ENCODE peak calls at places on chromosomes 12 and 14, in four cellular contexts. W is stimulated activated CD4-positive, alpha-beta T cell treated with anti-CD3 and anti-CD28 coated beads, Interleukin-1b, Interleukin-23, amount 100 ng/mL, for 24 hours; Z is fibroblast of pulmonary artery; F is cardiac muscle cell. Q is an unnamed sample.

GRCh38 chr14:70685480-70686197 is 43.9 kb downstream of the TTC9 start:
- DNase-seq in W (no peak), Z (no peak), F (no peak), Q (no peak)

GRCh38 chr14:104142136-104143041 is 4.0 kb downstream of the KIF26A start:
- DNase-seq in W (no peak), Z (no peak), F (no peak), Q (no peak)

GRCh38 chr12:122646568-122647220 is 56.5 kb downstream of the HCAR2 start:
- DNase-seq in W (no peak), F (peak), Z (peak), Q (no peak)

GRCh38 chr12:131454418-131455217 is 256.3 kb upstream of the SFSWAP start:
- DNase-seq in W (peak), Z (peak), F (peak), Q (peak)

GRCh38 chr12:51253276-51253675 is 14.7 kb downstream of the DAZAP2 start:
- DNase-seq in W (no peak), F (no peak), Z (no peak), Q (no peak)

GRCh38 chr14:32300146-32300545 is 29.0 kb upstream of the AKAP6 start:
- DNase-seq in W (no peak), F (no peak), Z (no peak), Q (no peak)

GRCh38 chr12:57242329-57242690 is 8.7 kb downstream of the STAC3 start:
- DNase-seq in Z (no peak), W (no peak), F (no peak), Q (no peak)

GRCh38 chr12:31369712-31370521 is 44.0 kb upstream of the SINHCAF start:
- DNase-seq in W (no peak), F (peak), Z (peak), Q (peak)

GRCh38 chr14:68937790-68938514 is 41.1 kb downstream of the ACTN1 start:
- DNase-seq in Z (no peak), W (no peak), F (no peak), Q (peak)

GRCh38 chr14:97713023-97713422 is 915.8 kb downstream of the VRK1 start:
- DNase-seq in F (no peak), Z (peak), W (no peak), Q (no peak)

GRCh38 chr14:92692822-92693226 is 55.6 kb downstream of the LGMN start:
- DNase-seq in Z (peak), W (no peak), F (peak), Q (peak)

GRCh38 chr12:25495336-25496097 is 57.6 kb downstream of the LMNTD1 start:
- DNase-seq in Z (peak), W (no peak), F (peak), Q (no peak)

GRCh38 chr14:91108941-91109611 is 4.8 kb upstream of the DGLUCY start:
- DNase-seq in W (no peak), F (no peak), Z (peak), Q (peak)

GRCh38 chr12:78746001-78746400 is 118.6 kb upstream of the SYT1 start:
- DNase-seq in Z (no peak), F (no peak), W (no peak), Q (no peak)

GRCh38 chr14:68476212-68476964 is 316.5 kb downstream of the ZFP36L1 start:
- DNase-seq in F (peak), Z (peak), W (no peak), Q (peak)

GRCh38 chr12:42631507-42631906 is 42.0 kb upstream of the PRICKLE1 start:
- DNase-seq in F (peak), Z (no peak), W (no peak), Q (no peak)

GRCh38 chr14:33685698-33686097 is 265.2 kb downstream of the EGLN3 start:
- DNase-seq in F (no peak), W (no peak), Z (no peak), Q (no peak)

GRCh38 chr12:124188561-124189405 is 106.1 kb upstream of the RFLNA start:
- DNase-seq in W (no peak), Z (peak), F (no peak), Q (peak)

GRCh38 chr12:89657739-89658138 is 50.9 kb downstream of the ATP2B1 start:
- DNase-seq in W (no peak), Z (no peak), F (no peak), Q (no peak)

GRCh38 chr12:43306066-43306465 is 245.9 kb downstream of the ADAMTS20 start:
- DNase-seq in Z (peak), W (no peak), F (peak), Q (peak)

GRCh38 chr14:74501135-74501614 is 7.6 kb downstream of the ISCA2 start:
- DNase-seq in F (peak), Z (peak), W (no peak), Q (peak)

GRCh38 chr14:95524706-95525512 is 8.5 kb upstream of the SYNE3 start:
- DNase-seq in Z (no peak), W (no peak), F (no peak), Q (no peak)

GRCh38 chr12:2851931-2852330 is 4.9 kb downstream of the TEX52 start:
- DNase-seq in W (no peak), F (no peak), Z (no peak), Q (no peak)

GRCh38 chr14:105503918-105504692 is 13.1 kb downstream of the TEDC1 start:
- DNase-seq in W (no peak), Z (no peak), F (no peak), Q (no peak)

GRCh38 chr12:27455589-27455988 is 9.1 kb downstream of the SMCO2 start:
- DNase-seq in W (no peak), F (no peak), Z (no peak), Q (no peak)

GRCh38 chr14:52607061-52607460 is 54.4 kb downstream of the GPR137C start:
- DNase-seq in F (no peak), Z (no peak), W (no peak), Q (no peak)

GRCh38 chr12:47813491-47814196 is 6.1 kb downstream of the HDAC7 start:
- DNase-seq in Z (peak), W (no peak), F (no peak), Q (peak)

GRCh38 chr14:84527706-84528105 is 1002.2 kb upstream of the FLRT2 start:
- DNase-seq in W (no peak), F (no peak), Z (no peak), Q (peak)

GRCh38 chr12:94941440-94941862 is 62.0 kb downstream of the NDUFA12 start:
- DNase-seq in Z (peak), W (peak), F (peak), Q (peak)

GRCh38 chr14:21241218-21241819 is 27.9 kb downstream of the HNRNPC start:
- DNase-seq in W (no peak), Z (peak), F (peak), Q (peak)

GRCh38 chr12:45713108-45713507 is 16.4 kb upstream of the ARID2 start:
- DNase-seq in F (peak), W (no peak), Z (peak), Q (no peak)

GRCh38 chr12:98154850-98155249 is 360.5 kb upstream of the TMPO start:
- DNase-seq in F (peak), W (no peak), Z (peak), Q (peak)

GRCh38 chr14:51533160-51533559 is 118.5 kb upstream of the FRMD6 start:
- DNase-seq in F (no peak), Z (no peak), W (no peak), Q (no peak)

GRCh38 chr14:29274890-29275651 is 508.5 kb downstream of the FOXG1 start:
- DNase-seq in Z (no peak), F (no peak), W (no peak), Q (no peak)

GRCh38 chr12:80053048-80053790 is 46.1 kb upstream of the OTOGL start:
- DNase-seq in F (peak), W (no peak), Z (peak), Q (peak)